ENCODE peak calls at places on chromosomes 2 and 18, in four cellular contexts. F is H9; J is CD8-positive, alpha-beta memory T cell; B is A549. W is an unnamed sample.

GRCh38 chr2:105409717-105410116 is 10.9 kb upstream of the FHL2 start:
- DNase-seq in F (no peak), J (no peak), B (no peak), W (peak; percentile 91)

GRCh38 chr2:44833123-44834069 is 108.1 kb upstream of the SIX3 start:
- DNase-seq in F (no peak), J (no peak), B (no peak), W (no peak)

GRCh38 chr2:50098242-50098641 is 933.7 kb downstream of the NRXN1 start:
- DNase-seq in F (no peak), J (no peak), B (no peak), W (no peak)

GRCh38 chr2:231093956-231094355 is 30.9 kb downstream of the HTR2B start:
- DNase-seq in F (no peak), J (no peak), B (no peak), W (no peak)

GRCh38 chr2:148569221-148569620 is 75.3 kb upstream of the EPC2 start:
- DNase-seq in F (no peak), J (no peak), B (no peak), W (no peak)

GRCh38 chr2:65442420-65443020 is 10.1 kb upstream of the SPRED2 start:
- DNase-seq in F (no peak), J (no peak), B (no peak), W (no peak)

GRCh38 chr18:42536442-42536841 is 579.0 kb downstream of the RIT2 start:
- DNase-seq in F (no peak), J (no peak), B (no peak), W (no peak)

GRCh38 chr2:136125226-136125625 is 7.3 kb upstream of the CXCR4 start:
- DNase-seq in F (no peak), J (no peak), B (no peak), W (no peak)

GRCh38 chr2:222753251-222753824 is 81.9 kb downstream of the MOGAT1 start:
- DNase-seq in F (no peak), J (no peak), B (no peak), W (peak; percentile 39)

GRCh38 chr2:69482471-69482870 is 45.2 kb upstream of the NFU1 start:
- DNase-seq in F (no peak), J (no peak), B (no peak), W (no peak)

GRCh38 chr18:72672364-72673151 is 128.4 kb upstream of the CBLN2 start:
- DNase-seq in F (no peak), J (no peak), B (peak; percentile 20), W (no peak)

GRCh38 chr2:152367547-152368250 is 32.7 kb downstream of the FMNL2 start:
- DNase-seq in F (no peak), J (no peak), B (no peak), W (no peak)

GRCh38 chr2:202768284-202768683 is 103.3 kb downstream of the ICA1L start:
- DNase-seq in F (no peak), J (no peak), B (no peak), W (no peak)

GRCh38 chr2:175687465-175687864 is 314.6 kb downstream of the LNPK start:
- DNase-seq in F (no peak), J (no peak), B (no peak), W (no peak)

GRCh38 chr18:79133724-79134123 is 64.5 kb downstream of the ATP9B start:
- DNase-seq in F (no peak), J (no peak), B (no peak), W (no peak)